ENCODE peak calls at places on chromosomes 12 and 14, in four cellular contexts. G is HFFc6, B is astrocyte of the cerebellum, F is foreskin fibroblast. C is an unnamed sample.

GRCh38 chr14:94685166-94685581 is 73.0 kb downstream of the SERPINA3 start:
- DNase-seq in G (no peak), B (no peak), F (no peak), C (no peak)

GRCh38 chr12:24478254-24478653 is 470.6 kb downstream of the BCAT1 start:
- DNase-seq in G (no peak), B (peak), F (no peak), C (no peak)

GRCh38 chr14:94648801-94649200 is 36.6 kb downstream of the SERPINA3 start:
- DNase-seq in G (no peak), B (no peak), F (no peak), C (no peak)

GRCh38 chr14:92553456-92553855 is 39.9 kb downstream of the RIN3 start:
- DNase-seq in G (peak), B (no peak), F (no peak), C (peak)

GRCh38 chr12:19712041-19712440 is 272.7 kb downstream of the AEBP2 start:
- DNase-seq in G (peak), B (peak), F (peak), C (peak)

GRCh38 chr14:69171569-69171968 is 18.6 kb upstream of the DCAF5 start:
- DNase-seq in G (no peak), B (no peak), F (no peak), C (no peak)

GRCh38 chr12:109308534-109309440 is at the start of gene FOXN4:
- DNase-seq in G (no peak), B (no peak), F (no peak), C (no peak)

GRCh38 chr14:105398726-105399440 is 545 bp downstream of the TEX22 start:
- DNase-seq in G (no peak), B (no peak), F (peak), C (no peak)

GRCh38 chr12:1318327-1319031 is 275.9 kb downstream of the FBXL14 start:
- DNase-seq in G (peak), B (peak), F (peak), C (peak)

GRCh38 chr12:89345830-89346740 is 6.2 kb downstream of the DUSP6 start:
- DNase-seq in G (peak), B (no peak), F (peak), C (peak)

GRCh38 chr14:55450539-55450938 is 10.1 kb upstream of the TBPL2 start:
- DNase-seq in G (no peak), B (no peak), F (no peak), C (no peak)

GRCh38 chr12:20492251-20492728 is 124.0 kb downstream of the PDE3A start:
- DNase-seq in G (peak), B (no peak), F (peak), C (peak)

GRCh38 chr12:49058366-49059062 is 2.1 kb downstream of the KMT2D start:
- DNase-seq in G (no peak), B (no peak), F (no peak), C (no peak)

GRCh38 chr12:77113971-77114370 is 48.6 kb upstream of the E2F7 start:
- DNase-seq in G (no peak), B (no peak), F (no peak), C (no peak)

GRCh38 chr12:96210376-96211055 is 16.3 kb downstream of the ELK3 start:
- DNase-seq in G (no peak), B (no peak), F (no peak), C (no peak)

GRCh38 chr14:42378274-42378673 is 771.6 kb downstream of the LRFN5 start:
- DNase-seq in G (no peak), B (no peak), F (no peak), C (no peak)

GRCh38 chr14:39091716-39092115 is 11.3 kb downstream of the SEC23A start:
- DNase-seq in G (no peak), B (no peak), F (no peak), C (no peak)

GRCh38 chr12:119182701-119183493 is 4.2 kb downstream of the HSPB8 start:
- DNase-seq in G (no peak), B (no peak), F (no peak), C (peak)

GRCh38 chr14:100221419-100222218 is 17.3 kb upstream of the YY1 start:
- DNase-seq in G (peak), B (peak), F (peak), C (peak)

GRCh38 chr14:68797180-68797670 is 4.4 kb upstream of the ZFP36L1 start:
- DNase-seq in G (no peak), B (no peak), F (no peak), C (no peak)

GRCh38 chr12:94286580-94287244 is 138.3 kb downstream of the PLXNC1 start:
- DNase-seq in G (no peak), B (no peak), F (no peak), C (no peak)

GRCh38 chr14:96754845-96755184 is 42.4 kb upstream of the VRK1 start:
- DNase-seq in G (no peak), B (no peak), F (no peak), C (no peak)

GRCh38 chr14:92397140-92397815 is 74.3 kb downstream of the SLC24A4 start:
- DNase-seq in G (peak), B (no peak), F (peak), C (peak)

GRCh38 chr12:109718390-109718789 is 4.8 kb downstream of the FAM222A start:
- DNase-seq in G (no peak), B (no peak), F (no peak), C (no peak)

DNA sequence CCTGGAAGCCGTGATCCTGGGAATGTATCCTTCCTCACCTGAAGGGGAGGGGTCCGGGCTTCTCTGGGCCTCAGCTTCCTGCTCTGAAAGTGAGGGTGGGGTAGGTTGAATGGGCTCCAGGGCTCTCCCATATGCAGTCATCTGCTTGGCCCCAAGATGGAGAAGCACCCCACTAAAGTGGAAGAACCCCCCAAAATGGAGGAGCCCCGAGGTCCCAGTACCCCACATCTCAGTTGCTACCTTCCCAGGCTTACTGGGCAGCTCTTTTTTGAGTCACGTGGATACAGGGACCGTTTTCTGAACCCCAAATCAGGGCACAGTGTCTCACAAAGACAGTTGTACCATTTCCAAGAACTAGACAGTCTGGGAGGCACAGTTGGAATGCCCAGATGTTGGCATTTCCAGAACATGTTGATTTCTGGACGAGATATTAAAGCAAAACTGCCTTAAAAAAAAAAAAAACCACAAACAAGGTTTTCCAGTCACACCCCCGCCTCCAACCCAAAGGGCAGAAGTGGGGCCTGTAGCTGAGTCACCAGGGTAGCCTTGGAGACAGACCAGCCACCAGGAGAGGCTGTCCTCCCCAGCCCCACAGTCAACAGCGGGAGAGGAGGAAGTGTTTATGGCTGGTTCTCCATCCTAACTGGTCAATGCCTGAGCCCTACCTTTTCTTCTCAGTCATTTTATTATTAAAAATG is 12.1 kb downstream of the VASH1 start:
- DNase-seq in G (peak), B (peak), F (peak), C (peak)
- TF ChIP-seq CTCF in G (peak), B (no peak), F (peak), C (peak)

GRCh38 chr14:64760146-64760755 is 56.0 kb downstream of the PLEKHG3 start:
- DNase-seq in G (peak), B (no peak), F (no peak), C (peak)
- TF ChIP-seq CTCF in G (peak), B (peak), F (peak), C (peak)

GRCh38 chr12:83451189-83451588 is 764.5 kb downstream of the TMTC2 start:
- DNase-seq in G (no peak), B (no peak), F (no peak), C (no peak)
- TF ChIP-seq CTCF in G (no peak), B (no peak), F (no peak), C (no peak)

GRCh38 chr12:29088611-29089219 is 60.4 kb upstream of the FAR2 start:
- DNase-seq in G (no peak), B (no peak), F (no peak), C (peak)
- TF ChIP-seq CTCF in G (peak), B (peak), F (peak), C (peak)

GRCh38 chr12:121441555-121441954 is 41.6 kb downstream of the RNF34 start:
- DNase-seq in G (no peak), B (no peak), F (no peak), C (no peak)
- TF ChIP-seq CTCF in G (peak), B (no peak), F (no peak), C (no peak)

GRCh38 chr12:31588976-31589375 is 2.0 kb downstream of the DENND5B start:
- DNase-seq in G (no peak), B (no peak), F (peak), C (peak)

GRCh38 chr12:31590730-31591307 is at the start of gene DENND5B:
- DNase-seq in G (peak), B (no peak), F (peak), C (peak)

GRCh38 chr12:31589582-31589895 is 1.4 kb downstream of the DENND5B start:
- DNase-seq in G (no peak), B (no peak), F (peak), C (no peak)

GRCh38 chr12:31591308-31591901 is 469 bp upstream of the DENND5B start:
- DNase-seq in G (no peak), B (no peak), F (peak), C (peak)

GRCh38 chr12:31589896-31590729 is 823 bp downstream of the DENND5B start:
- DNase-seq in G (peak), B (no peak), F (peak), C (peak)
- TF ChIP-seq CTCF in G (peak), B (no peak), F (no peak), C (no peak)